ENCODE peak calls at places on chromosomes 13 and 19, in six cellular contexts. O, X, P, W, N and U are unnamed samples.

GRCh38 chr19:10086904-10087256 is 763 bp downstream of the SHFL start:
- DNase-seq in P (no peak), W (no peak), X (no peak), O (no peak), N (no peak), U (no peak)

GRCh38 chr13:45817833-45818232 is 33.7 kb downstream of the SIAH3 start:
- DNase-seq in O (no peak), N (no peak), W (no peak), X (no peak), P (no peak), U (peak; percentile 43)

GRCh38 chr19:35518313-35518712 is 4.9 kb upstream of the DMKN start:
- DNase-seq in W (no peak), O (peak; percentile 98), X (no peak), N (peak; percentile 19), P (peak; percentile 95), U (no peak)

GRCh38 chr13:51230473-51231105 is 8.4 kb downstream of the FAM124A start:
- DNase-seq in W (no peak), X (peak; percentile 31), N (no peak), O (peak; percentile 7), P (peak; percentile 25), U (peak; percentile 36)

GRCh38 chr13:62747152-62747551 is 1331.5 kb upstream of the PCDH20 start:
- DNase-seq in W (no peak), P (no peak), X (no peak), N (no peak), O (peak; percentile 13), U (no peak)

GRCh38 chr13:29284726-29285125 is 310.8 kb downstream of the SLC7A1 start:
- DNase-seq in N (no peak), P (no peak), W (no peak), X (no peak), O (no peak), U (peak; percentile 26)

GRCh38 chr13:102128216-102128800 is 273.5 kb downstream of the FGF14 start:
- DNase-seq in P (peak; percentile 92), O (peak; percentile 42), W (no peak), N (no peak), X (no peak), U (no peak)

GRCh38 chr19:16527971-16528521 is 14.2 kb downstream of the CHERP start:
- DNase-seq in O (no peak), W (no peak), X (no peak), N (no peak), P (no peak), U (peak; percentile 84)

GRCh38 chr19:19628499-19629134 is 597 bp upstream of the LPAR2 start:
- DNase-seq in N (peak; percentile 61), X (no peak), W (peak; percentile 49), P (peak; percentile 65), O (peak; percentile 48), U (peak; percentile 99)

GRCh38 chr13:25574437-25575426 is 203.0 kb downstream of the ATP8A2 start:
- DNase-seq in W (peak; percentile 91), X (peak; percentile 42), P (peak; percentile 36), N (peak; percentile 73), O (peak; percentile 78), U (peak; percentile 61)

GRCh38 chr13:33349996-33350826 is 64.7 kb upstream of the STARD13 start:
- DNase-seq in W (no peak), O (peak; percentile 39), N (no peak), X (peak; percentile 40), P (no peak), U (peak; percentile 79)

GRCh38 chr13:99357920-99358319 is 50.7 kb upstream of the GPR183 start:
- DNase-seq in P (no peak), N (no peak), O (no peak), W (no peak), X (no peak), U (no peak)

GRCh38 chr19:18083929-18084684 is 2.6 kb downstream of the IL12RB1 start:
- DNase-seq in O (no peak), X (no peak), W (no peak), P (no peak), N (no peak), U (no peak)